ENCODE peak calls at places on chromosomes 12 and 14, in five cellular contexts. R, V, M, J and Z are unnamed samples.

GRCh38 chr12:4307593-4308333 is 13.2 kb upstream of the TIGAR start:
- DNase-seq in M (peak), V (no peak), R (peak), J (no peak), Z (peak)

GRCh38 chr12:101498252-101498651 is 23.1 kb downstream of the SPIC start:
- DNase-seq in J (no peak), V (no peak), R (no peak), M (no peak), Z (no peak)

GRCh38 chr12:121453629-121454028 is 53.7 kb downstream of the RNF34 start:
- DNase-seq in J (no peak), M (no peak), V (no peak), R (no peak), Z (no peak)

GRCh38 chr14:64225156-64225757 is 68.9 kb downstream of the ESR2 start:
- DNase-seq in R (no peak), V (no peak), M (no peak), J (no peak), Z (no peak)

GRCh38 chr14:101400815-101401214 is 160.5 kb upstream of the DIO3 start:
- DNase-seq in M (no peak), J (no peak), R (peak), V (no peak), Z (no peak)

GRCh38 chr12:58310828-58311273 is 369.5 kb downstream of the ATP23 start:
- DNase-seq in V (no peak), J (no peak), M (no peak), R (peak), Z (peak)

GRCh38 chr12:91043408-91043807 is 14.4 kb downstream of the KERA start:
- DNase-seq in J (no peak), M (no peak), V (no peak), R (no peak), Z (no peak)

GRCh38 chr14:60094306-60094897 is 2.7 kb downstream of the PCNX4 start:
- DNase-seq in R (peak), M (no peak), V (no peak), J (no peak), Z (peak)

GRCh38 chr14:84750763-84751554 is 779.0 kb upstream of the FLRT2 start:
- DNase-seq in J (no peak), V (no peak), R (no peak), M (no peak), Z (no peak)

GRCh38 chr12:45415393-45415817 is 199.5 kb downstream of the ANO6 start:
- DNase-seq in R (peak), V (peak), M (no peak), J (no peak), Z (no peak)

GRCh38 chr12:92041742-92042141 is 103.9 kb downstream of the BTG1 start:
- DNase-seq in V (no peak), M (no peak), R (peak), J (no peak), Z (no peak)

GRCh38 chr14:85688024-85688423 is 158.1 kb downstream of the FLRT2 start:
- DNase-seq in V (no peak), M (no peak), J (no peak), R (no peak), Z (no peak)

GRCh38 chr12:88854260-88854659 is 274.0 kb upstream of the KITLG start:
- DNase-seq in M (no peak), R (no peak), J (no peak), V (no peak), Z (peak)